ENCODE peak calls at places on chromosomes 4 and X, in five cellular contexts. O, T, P, K and Y are unnamed samples.

GRCh38 chr4:15479089-15479912 is 9.6 kb downstream of the CC2D2A start:
- DNase-seq in O (peak; percentile 94), T (peak; percentile 85), P (no peak), K (peak; percentile 58), Y (peak; percentile 87)

GRCh38 chrX:37405954-37406353 is 56.8 kb downstream of the PRRG1 start:
- DNase-seq in O (peak; percentile 91), T (no peak), P (no peak), K (no peak), Y (no peak)

GRCh38 chrX:150371877-150372276 is 8.8 kb downstream of the MAMLD1 start:
- DNase-seq in O (no peak), T (no peak), P (no peak), K (no peak), Y (no peak)

GRCh38 chrX:147902270-147902669 is 9.4 kb upstream of the FMR1 start:
- DNase-seq in O (no peak), T (peak; percentile 23), P (no peak), K (no peak), Y (no peak)

GRCh38 chrX:51779306-51779705 is 36.1 kb downstream of the GSPT2 start:
- DNase-seq in O (peak; percentile 1), T (no peak), P (no peak), K (no peak), Y (no peak)

GRCh38 chr4:185127021-185127925 is 15.8 kb upstream of the SLC25A4 start:
- DNase-seq in O (peak; percentile 29), T (peak; percentile 21), P (no peak), K (no peak), Y (no peak)

GRCh38 chr4:8938137-8938536 is 66.5 kb upstream of the HMX1 start:
- DNase-seq in O (no peak), T (no peak), P (no peak), K (no peak), Y (no peak)

GRCh38 chr4:103075435-103075893 is 1.1 kb downstream of the SLC9B2 start:
- DNase-seq in O (peak; percentile 63), T (peak; percentile 8), P (no peak), K (no peak), Y (peak; percentile 35)

GRCh38 chr4:70473691-70474090 is 1.7 kb downstream of the MUC7 start:
- DNase-seq in O (no peak), T (no peak), P (no peak), K (no peak), Y (peak; percentile 17)

GRCh38 chr4:74319506-74319905 is 11.2 kb downstream of the EPGN start:
- DNase-seq in O (no peak), T (peak; percentile 47), P (no peak), K (no peak), Y (no peak)

GRCh38 chr4:176778063-176778462 is 14.7 kb downstream of the VEGFC start:
- DNase-seq in O (peak; percentile 91), T (peak; percentile 74), P (no peak), K (no peak), Y (peak; percentile 62)

GRCh38 chrX:9966775-9967408 is at the start of gene CLDN34:
- DNase-seq in O (peak; percentile 5), T (no peak), P (no peak), K (no peak), Y (no peak)
- TF ChIP-seq CTCF in O (no peak), T (no peak), P (no peak), K (no peak), Y (no peak)

GRCh38 chrX:47854474-47854873 is 17.8 kb downstream of the ZNF81 start:
- DNase-seq in O (peak; percentile 55), T (peak; percentile 32), P (peak; percentile 2), K (no peak), Y (peak; percentile 17)
- TF ChIP-seq CTCF in O (peak; percentile 65), T (peak; percentile 50), P (no peak), K (peak; percentile 27), Y (peak; percentile 21)

DNA sequence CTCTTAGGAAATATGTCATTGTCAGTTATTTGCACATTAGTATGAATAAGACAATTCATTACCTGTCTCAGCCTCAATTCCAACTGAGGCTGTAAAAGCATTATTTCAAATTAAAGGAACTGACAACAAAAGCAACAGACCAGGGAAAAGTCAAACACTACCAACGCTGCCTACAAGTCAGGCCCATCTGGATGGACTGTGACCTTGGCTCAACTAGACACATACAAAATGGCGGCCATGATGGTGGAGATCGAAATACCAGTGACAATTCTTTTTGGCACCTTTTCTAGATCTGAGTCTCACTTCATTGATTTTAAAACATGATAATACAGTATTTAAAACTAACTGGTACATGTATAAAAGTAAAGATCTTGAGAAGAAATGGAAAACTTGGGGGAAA is 160.7 kb downstream of the DHX15 start:
- DNase-seq in O (no peak), T (no peak), P (no peak), K (no peak), Y (no peak)
- TF ChIP-seq CTCF in O (no peak), T (no peak), P (no peak), K (no peak), Y (no peak)

GRCh38 chr4:28225005-28225404 is 1364.4 kb downstream of the STIM2 start:
- DNase-seq in O (peak; percentile 82), T (peak; percentile 82), P (no peak), K (no peak), Y (peak; percentile 54)
- TF ChIP-seq CTCF in O (peak; percentile 73), T (peak; percentile 73), P (no peak), K (no peak), Y (peak; percentile 49)